ENCODE peak calls at places on chromosomes 7 and 10, in four cellular contexts. D, E, M and L are unnamed samples.

GRCh38 chr10:77710081-77710551 is 72.5 kb upstream of the KCNMA1 start:
- DNase-seq in D (no peak), E (no peak), M (no peak), L (no peak)

GRCh38 chr7:16078076-16078952 is 343.0 kb downstream of the CRPPA start:
- DNase-seq in D (peak), E (peak), M (peak), L (peak)

GRCh38 chr10:23694446-23694920 is 255.6 kb downstream of the OTUD1 start:
- DNase-seq in D (no peak), E (no peak), M (no peak), L (no peak)

GRCh38 chr7:108809356-108809755 is 239.7 kb downstream of the DNAJB9 start:
- DNase-seq in D (no peak), E (no peak), M (no peak), L (no peak)

GRCh38 chr10:3126741-3127342 is 45.7 kb downstream of the PITRM1 start:
- DNase-seq in D (no peak), E (peak), M (no peak), L (peak)

GRCh38 chr10:22570733-22571430 is 143.5 kb downstream of the PIP4K2A start:
- DNase-seq in D (no peak), E (no peak), M (no peak), L (no peak)

GRCh38 chr10:94481410-94481809 is 64.2 kb upstream of the HELLS start:
- DNase-seq in D (no peak), E (no peak), M (no peak), L (no peak)

GRCh38 chr10:88592425-88592824 is 5.9 kb downstream of the LIPJ start:
- DNase-seq in D (peak), E (no peak), M (peak), L (no peak)

GRCh38 chr7:73899731-73900142 is 38.8 kb downstream of the TMEM270 start:
- DNase-seq in D (peak), E (peak), M (peak), L (peak)

GRCh38 chr7:138478499-138478908 is 18.4 kb downstream of the TRIM24 start:
- DNase-seq in D (no peak), E (no peak), M (no peak), L (no peak)

GRCh38 chr10:30804478-30805055 is 175.0 kb upstream of the LYZL2 start:
- DNase-seq in D (no peak), E (no peak), M (no peak), L (no peak)

GRCh38 chr10:87865201-87866025 is 2.0 kb downstream of the PTEN start:
- DNase-seq in D (no peak), E (no peak), M (no peak), L (no peak)

GRCh38 chr10:103578782-103579382 is 85.4 kb downstream of the NEURL1 start:
- DNase-seq in D (no peak), E (no peak), M (no peak), L (no peak)

GRCh38 chr7:43583424-43584199 is 704 bp downstream of the STK17A start:
- DNase-seq in D (no peak), E (peak), M (peak), L (peak)

GRCh38 chr7:55966851-55967250 is 2.5 kb downstream of the NIPSNAP2 start:
- DNase-seq in D (no peak), E (no peak), M (no peak), L (no peak)

GRCh38 chr7:44431091-44431608 is 59.3 kb downstream of the NUDCD3 start:
- DNase-seq in D (no peak), E (no peak), M (no peak), L (no peak)